ENCODE peak calls at places on chromosomes 2 and 18, in four cellular contexts. H is esophagus muscularis mucosa, W is PC-3, X is heart right ventricle. O is an unnamed sample. For H3K27me3 and H3K4me1, the result is how much of the 10 kb centered on the place peaks cover.

GRCh38 chr18:50716902-50717301 is 102.9 kb downstream of the MRO start:
- DNase-seq in H (no peak), W (no peak), X (no peak), O (no peak)

GRCh38 chr2:100283724-100284501 is 38.4 kb downstream of the LONRF2 start:
- DNase-seq in H (peak), W (peak), X (no peak), O (no peak)

GRCh38 chr18:70046207-70046606 is 98.5 kb upstream of the CD226 start:
- DNase-seq in H (no peak), W (no peak), X (peak), O (no peak)

GRCh38 chr2:121336528-121337294 is 51.7 kb upstream of the TFCP2L1 start:
- DNase-seq in H (no peak), W (no peak), X (no peak), O (no peak)

GRCh38 chr18:36427831-36428230 is 130.3 kb downstream of the FHOD3 start:
- DNase-seq in H (no peak), W (no peak), X (no peak), O (no peak)

GRCh38 chr2:161112885-161113284 is 47.3 kb upstream of the TANK start:
- DNase-seq in H (no peak), W (no peak), X (no peak), O (no peak)

GRCh38 chr2:152328013-152328412 is 7.0 kb upstream of the FMNL2 start:
- DNase-seq in H (no peak), W (no peak), X (no peak), O (no peak)

GRCh38 chr2:237940828-237941227 is 26.0 kb upstream of the UBE2F start:
- DNase-seq in H (no peak), W (no peak), X (no peak), O (no peak)

GRCh38 chr2:9200634-9201015 is 6.0 kb upstream of the ASAP2 start:
- DNase-seq in H (no peak), W (no peak), X (no peak), O (no peak)

GRCh38 chr2:127951031-127951430 is 65.3 kb upstream of the AMMECR1L start:
- DNase-seq in H (no peak), W (peak), X (no peak), O (no peak)

GRCh38 chr2:163733301-163733938 is 2.4 kb downstream of the FIGN start:
- DNase-seq in H (no peak), W (no peak), X (peak), O (no peak)

GRCh38 chr2:70978388-70979357 is at the start of gene ANKRD53:
- DNase-seq in H (peak), W (no peak), X (peak), O (no peak)

GRCh38 chr2:120228503-120228902 is 5.3 kb upstream of the TMEM185B start:
- DNase-seq in H (no peak), W (peak), X (no peak), O (no peak)

GRCh38 chr18:76656925-76657324 is 161.9 kb upstream of the ZNF516 start:
- DNase-seq in H (no peak), W (no peak), X (no peak), O (no peak)

GRCh38 chr2:168699834-168700417 is 102.5 kb upstream of the NOSTRIN start:
- DNase-seq in H (peak), W (no peak), X (peak), O (no peak)

GRCh38 chr2:149363953-149364352 is 33.6 kb downstream of the LYPD6 start:
- DNase-seq in H (no peak), W (no peak), X (no peak), O (no peak)

GRCh38 chr18:23133860-23134779 is 1.2 kb upstream of the CABLES1 start:
- DNase-seq in H (no peak), W (peak), X (no peak), O (no peak)

GRCh38 chr2:150729495-150729955 is 242.1 kb upstream of the RND3 start:
- DNase-seq in H (no peak), W (peak), X (no peak), O (no peak)

GRCh38 chr2:110717734-110718133 is 14.6 kb upstream of the ACOXL start:
- DNase-seq in H (peak), W (no peak), X (peak), O (no peak)

GRCh38 chr2:65361623-65362022 is 70.8 kb downstream of the SPRED2 start:
- DNase-seq in H (peak), W (no peak), X (no peak), O (no peak)

GRCh38 chr2:73212448-73213176 is 1.4 kb upstream of the SMYD5 start:
- DNase-seq in H (no peak), W (peak), X (peak), O (peak)

GRCh38 chr18:68714356-68714706 is 577 bp downstream of the TMX3 start:
- DNase-seq in H (no peak), W (no peak), X (no peak), O (no peak)

GRCh38 chr2:239277401-239278085 is 123.3 kb downstream of the HDAC4 start:
- DNase-seq in H (no peak), W (no peak), X (no peak), O (peak)

GRCh38 chr2:239523944-239524310 is 123.1 kb upstream of the HDAC4 start:
- DNase-seq in H (no peak), W (no peak), X (no peak), O (no peak)

GRCh38 chr18:79856119-79857080 is 58.7 kb downstream of the KCNG2 start:
- DNase-seq in H (peak), W (peak), X (no peak), O (no peak)

GRCh38 chr2:216371756-216372702 is at the start of gene MARCHF4:
- DNase-seq in H (no peak), W (peak), X (peak), O (peak)

GRCh38 chr2:120858764-120859525 is 123.3 kb downstream of the GLI2 start:
- DNase-seq in H (no peak), W (no peak), X (no peak), O (no peak)

GRCh38 chr2:195648780-195649179 is 8.2 kb upstream of the SLC39A10 start:
- DNase-seq in H (no peak), W (no peak), X (no peak), O (no peak)

GRCh38 chr2:230208576-230208975 is 11.2 kb downstream of the SP110 start:
- DNase-seq in H (no peak), W (no peak), X (no peak), O (no peak)

GRCh38 chr18:23243178-23243577 is 107.9 kb downstream of the CABLES1 start:
- DNase-seq in H (no peak), W (no peak), X (no peak), O (no peak)

GRCh38 chr2:47070920-47071824 is 83.9 kb downstream of the STPG4 start:
- DNase-seq in H (peak), W (peak), X (peak), O (peak)

GRCh38 chr2:68811364-68811763 is 59.8 kb downstream of the BMP10 start:
- DNase-seq in H (no peak), W (peak), X (peak), O (no peak)
- H3K27ac ChIP-seq in H (no peak), W (no peak), X (peak), O (no peak)

DNA sequence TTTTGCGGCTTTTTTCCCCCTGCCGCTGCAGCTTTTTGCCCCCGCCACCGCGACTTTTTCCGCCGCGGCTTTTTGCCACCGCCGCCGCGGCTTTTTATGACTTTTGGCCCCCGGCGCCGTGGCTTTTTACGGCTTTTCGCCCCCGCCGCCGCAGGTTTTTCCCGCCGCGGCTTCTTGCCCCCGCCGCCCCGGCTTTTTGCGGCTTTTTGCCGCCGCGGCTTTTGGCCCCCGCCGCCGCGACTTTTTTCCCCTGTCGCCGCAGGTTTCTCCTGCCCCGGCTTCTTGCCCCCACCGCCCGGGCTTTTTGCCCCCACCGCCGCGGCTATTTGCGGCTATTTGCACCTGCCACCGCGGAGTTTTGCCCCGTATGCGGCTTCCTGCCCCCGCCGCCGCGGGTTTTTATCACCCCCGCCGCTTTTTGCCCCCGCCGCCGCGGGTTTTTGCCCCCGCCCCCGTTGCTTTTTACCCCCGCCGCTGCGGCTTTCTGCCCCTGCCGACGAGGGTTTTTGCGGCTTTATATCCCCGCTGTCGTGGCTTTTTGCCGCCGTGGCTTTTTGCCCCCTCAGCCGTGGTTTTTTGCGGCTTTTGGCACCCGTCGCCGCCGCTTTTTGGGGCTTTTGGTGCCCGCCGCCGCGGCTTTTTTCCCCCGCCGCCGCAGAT is 2750.9 kb downstream of the RPIA start:
- DNase-seq in H (peak), W (peak), X (no peak), O (no peak)
- H3K27me3 ChIP-seq in H (under half), W (under half), X (under half), O (under half)

GRCh38 chr2:170368370-170368769 is 190.4 kb downstream of the MYO3B start:
- DNase-seq in H (no peak), W (no peak), X (no peak), O (no peak)
- H3K4me1 ChIP-seq in H (under half), W (under half), X (under half), O (under half)

GRCh38 chr2:231462729-231463465 is 1.4 kb downstream of the NCL start:
- DNase-seq in H (no peak), W (no peak), X (no peak), O (no peak)
- H3K27ac ChIP-seq in H (peak), W (peak), X (peak), O (peak)

O was measured in CD8-positive, alpha-beta T cell.